ENCODE peak calls at places on chromosomes 2 and 18, in nine cellular contexts. O is dorsolateral prefrontal cortex, L is AG09319, Z is omental fat pad, X is glutamatergic neuron, R is neural progenitor cell, Y is keratinocyte, H is endothelial cell of umbilical vein, D is endothelial cell. C is an unnamed sample.

GRCh38 chr2:168006538-168006937 is 240.9 kb downstream of the STK39 start:
- DNase-seq in H (no peak), X (no peak), R (no peak), Z (no peak), O (no peak), L (no peak), D (no peak), Y (no peak), C (no peak)

GRCh38 chr2:3325458-3326181 is 52.0 kb downstream of the EIPR1 start:
- DNase-seq in X (no peak), D (no peak), O (no peak), Z (no peak), Y (no peak), R (no peak), L (no peak), H (no peak), C (no peak)

GRCh38 chr2:70632966-70633365 is 79.3 kb upstream of the TGFA start:
- DNase-seq in O (no peak), X (no peak), Y (no peak), H (no peak), L (no peak), Z (no peak), D (no peak), R (no peak), C (no peak)

GRCh38 chr2:218202266-218202665 is 14.7 kb upstream of the ARPC2 start:
- DNase-seq in Z (no peak), R (no peak), X (no peak), D (no peak), Y (no peak), O (no peak), L (no peak), H (no peak), C (no peak)

GRCh38 chr18:5872886-5873285 is 22.4 kb downstream of the TMEM200C start:
- DNase-seq in Z (no peak), Y (no peak), H (no peak), O (no peak), R (peak), D (no peak), L (no peak), X (no peak), C (no peak)

GRCh38 chr2:229715895-229716507 is 1.6 kb upstream of the DNER start:
- DNase-seq in H (peak), R (peak), X (peak), L (no peak), D (peak), Y (no peak), Z (no peak), O (peak), C (no peak)

GRCh38 chr2:47569658-47570398 is 166.9 kb downstream of the MSH2 start:
- DNase-seq in O (no peak), Z (no peak), H (no peak), X (peak), Y (no peak), D (peak), L (no peak), R (peak), C (no peak)

GRCh38 chr2:85409719-85410583 is at the start of gene CAPG:
- DNase-seq in O (no peak), X (no peak), R (no peak), Z (no peak), L (no peak), H (no peak), Y (no peak), D (no peak), C (no peak)

GRCh38 chr2:118014492-118014824 is 588 bp upstream of the CCDC93 start:
- DNase-seq in H (no peak), L (no peak), Y (no peak), Z (no peak), X (no peak), R (peak), D (peak), O (peak), C (no peak)

GRCh38 chr2:38496927-38497669 is 105.6 kb downstream of the HNRNPLL start:
- DNase-seq in O (no peak), Y (no peak), X (no peak), R (no peak), D (no peak), Z (no peak), H (no peak), L (no peak), C (no peak)

GRCh38 chr2:133411857-133412256 is 156.4 kb downstream of the NCKAP5 start:
- DNase-seq in R (peak), Y (no peak), O (no peak), H (no peak), Z (no peak), D (peak), L (no peak), X (no peak), C (no peak)
- TF ChIP-seq CTCF in R (peak), Y (no peak), O (no peak), H (no peak), Z (no peak), D (no peak), L (no peak), X (no peak), C (no peak)

GRCh38 chr2:127453392-127454171 is 35.4 kb downstream of the PROC start:
- DNase-seq in Z (no peak), D (no peak), O (no peak), Y (no peak), X (no peak), L (no peak), R (peak), H (peak), C (no peak)
- TF ChIP-seq CTCF in Z (no peak), D (no peak), O (no peak), Y (peak), X (no peak), L (no peak), R (peak), H (peak), C (peak)

DNA sequence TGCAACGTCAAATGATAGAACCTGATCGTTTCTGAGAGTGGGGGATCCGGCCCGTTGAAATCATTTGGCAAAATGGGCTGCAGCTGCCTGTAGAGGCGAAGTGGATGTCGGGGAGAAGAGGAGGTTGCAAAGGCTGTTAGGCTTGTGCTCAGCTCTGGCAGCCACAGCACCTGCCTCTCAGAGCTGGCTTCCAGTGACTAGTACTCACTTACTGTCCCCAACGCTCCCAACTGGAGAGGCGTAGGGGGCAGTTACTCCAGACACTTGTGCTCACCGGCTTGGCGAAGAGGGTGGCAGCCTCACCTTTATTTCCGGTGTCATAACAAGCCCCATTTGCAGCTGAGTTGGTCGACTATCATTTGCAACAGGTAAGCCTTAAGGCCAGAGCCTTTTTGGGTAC is 37.9 kb downstream of the NCK2 start:
- DNase-seq in Y (no peak), D (no peak), O (peak), X (no peak), L (no peak), R (no peak), H (no peak), Z (no peak), C (no peak)
- TF ChIP-seq CTCF in Y (no peak), D (no peak), O (no peak), X (no peak), L (no peak), R (no peak), H (no peak), Z (no peak), C (no peak)

GRCh38 chr18:73980289-73980979 is 167.2 kb downstream of the FBXO15 start:
- DNase-seq in L (no peak), D (peak), Z (no peak), O (peak), R (peak), X (peak), Y (no peak), H (no peak), C (no peak)
- TF ChIP-seq CTCF in L (peak), D (peak), Z (no peak), O (peak), R (peak), X (peak), Y (no peak), H (no peak), C (peak)

DNA sequence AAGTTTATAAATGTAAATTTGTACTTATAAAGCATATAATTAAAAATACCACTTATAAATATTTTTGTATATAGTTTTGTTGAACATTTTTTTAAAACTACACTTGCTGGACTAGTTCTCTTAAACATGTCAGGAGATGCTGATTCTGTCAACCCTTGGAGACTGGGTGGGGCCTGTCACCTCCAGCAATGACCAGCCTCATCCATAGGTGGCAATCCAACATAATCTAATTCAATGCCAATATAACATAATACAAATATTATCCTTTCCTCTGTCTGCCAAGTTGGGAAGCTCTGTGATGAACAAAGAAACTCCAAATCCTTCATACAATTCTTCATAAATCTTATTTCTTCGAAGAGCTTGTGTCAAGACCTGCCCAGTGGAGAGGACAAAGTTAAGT is 140.4 kb downstream of the RBMS1 start:
- DNase-seq in L (no peak), R (no peak), O (no peak), Y (no peak), H (peak), X (no peak), Z (no peak), D (no peak), C (no peak)
- TF ChIP-seq CTCF in L (no peak), R (peak), O (no peak), Y (peak), H (peak), X (no peak), Z (no peak), D (no peak), C (peak)

GRCh38 chr2:6290212-6290611 is 575.5 kb downstream of the CMPK2 start:
- DNase-seq in Y (no peak), L (no peak), O (no peak), X (no peak), H (no peak), Z (no peak), R (no peak), D (no peak), C (no peak)
- TF ChIP-seq CTCF in Y (no peak), L (no peak), O (no peak), X (no peak), H (no peak), Z (no peak), R (no peak), D (no peak), C (no peak)

GRCh38 chr2:234853739-234854138 is 98.1 kb upstream of the SH3BP4 start:
- DNase-seq in Z (no peak), D (no peak), R (no peak), X (no peak), O (no peak), L (no peak), Y (no peak), H (no peak), C (no peak)
- TF ChIP-seq CTCF in Z (no peak), D (no peak), R (no peak), X (no peak), O (no peak), L (no peak), Y (no peak), H (no peak), C (no peak)

DNA sequence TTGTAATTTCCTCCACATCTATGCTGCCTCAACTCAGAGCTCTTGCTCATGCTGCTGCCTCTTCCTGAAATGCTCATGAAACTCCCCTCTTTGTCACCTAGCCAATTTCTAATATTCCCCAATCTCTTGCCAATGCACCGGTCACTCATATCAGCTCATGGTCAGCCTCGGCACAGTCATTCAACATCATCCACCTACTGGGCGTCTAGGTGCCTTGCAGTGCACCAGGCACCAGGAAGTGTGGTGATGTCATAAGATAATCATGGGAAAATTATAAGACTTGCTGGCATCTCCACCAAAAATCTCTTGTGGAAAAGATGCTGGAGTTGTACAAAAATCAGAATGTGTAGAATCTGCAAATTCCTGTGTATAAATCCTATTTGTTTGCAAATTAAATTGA is 52.6 kb upstream of the RAB27B start:
- DNase-seq in Z (no peak), L (no peak), Y (no peak), X (no peak), D (no peak), O (no peak), R (no peak), H (peak), C (no peak)
- TF ChIP-seq CTCF in Z (no peak), L (peak), Y (peak), X (no peak), D (no peak), O (no peak), R (peak), H (peak), C (no peak)